ENCODE peak calls at places on chromosomes 13 and 19, in six cellular contexts. One of them, this sample, is unnamed.

GRCh38 chr13:102901615-102902305 is 55.9 kb downstream of the ERCC5 start:
- DNase-seq in K562: no peak
- DNase-seq in Peyer's patch: no peak
- DNase-seq in pancreas: no peak
- DNase-seq in BE2C: no peak
- DNase-seq in left ventricle myocardium inferior: no peak
- DNase-seq in this sample: no peak

GRCh38 chr19:10403137-10404021 is at the start of gene CDC37:
- DNase-seq in K562: peak
- DNase-seq in Peyer's patch: peak
- DNase-seq in pancreas: peak
- DNase-seq in BE2C: peak
- DNase-seq in left ventricle myocardium inferior: peak
- DNase-seq in this sample: peak

GRCh38 chr13:101520672-101521071 is 68.2 kb downstream of the ITGBL1 start:
- DNase-seq in K562: no peak
- DNase-seq in Peyer's patch: no peak
- DNase-seq in pancreas: no peak
- DNase-seq in BE2C: no peak
- DNase-seq in left ventricle myocardium inferior: no peak
- DNase-seq in this sample: peak

GRCh38 chr13:43157796-43158195 is 134.4 kb downstream of the DNAJC15 start:
- DNase-seq in K562: no peak
- DNase-seq in Peyer's patch: no peak
- DNase-seq in pancreas: no peak
- DNase-seq in BE2C: no peak
- DNase-seq in left ventricle myocardium inferior: no peak
- DNase-seq in this sample: no peak

GRCh38 chr13:109821038-109821545 is 34.7 kb upstream of the IRS2 start:
- DNase-seq in K562: no peak
- DNase-seq in Peyer's patch: no peak
- DNase-seq in pancreas: no peak
- DNase-seq in BE2C: no peak
- DNase-seq in left ventricle myocardium inferior: no peak
- DNase-seq in this sample: no peak

GRCh38 chr19:7874080-7874856 is at the start of gene PRR36:
- DNase-seq in K562: peak
- DNase-seq in Peyer's patch: no peak
- DNase-seq in pancreas: peak
- DNase-seq in BE2C: peak
- DNase-seq in left ventricle myocardium inferior: no peak
- DNase-seq in this sample: no peak

GRCh38 chr19:19610376-19611240 is 7.9 kb downstream of the PBX4 start:
- DNase-seq in K562: no peak
- DNase-seq in Peyer's patch: no peak
- DNase-seq in pancreas: no peak
- DNase-seq in BE2C: no peak
- DNase-seq in left ventricle myocardium inferior: no peak
- DNase-seq in this sample: no peak

GRCh38 chr13:46057251-46058015 is 4.9 kb upstream of the ZC3H13 start:
- DNase-seq in K562: no peak
- DNase-seq in Peyer's patch: no peak
- DNase-seq in pancreas: no peak
- DNase-seq in BE2C: no peak
- DNase-seq in left ventricle myocardium inferior: no peak
- DNase-seq in this sample: no peak

GRCh38 chr13:101512650-101513049 is 60.2 kb downstream of the ITGBL1 start:
- DNase-seq in K562: no peak
- DNase-seq in Peyer's patch: no peak
- DNase-seq in pancreas: no peak
- DNase-seq in BE2C: no peak
- DNase-seq in left ventricle myocardium inferior: no peak
- DNase-seq in this sample: no peak

GRCh38 chr13:73090812-73091187 is 32.0 kb downstream of the KLF5 start:
- DNase-seq in K562: no peak
- DNase-seq in Peyer's patch: no peak
- DNase-seq in pancreas: no peak
- DNase-seq in BE2C: no peak
- DNase-seq in left ventricle myocardium inferior: no peak
- DNase-seq in this sample: no peak

GRCh38 chr13:114099191-114099590 is 33.2 kb downstream of the RASA3 start:
- DNase-seq in K562: peak
- DNase-seq in Peyer's patch: peak
- DNase-seq in pancreas: peak
- DNase-seq in BE2C: peak
- DNase-seq in left ventricle myocardium inferior: peak
- DNase-seq in this sample: no peak

GRCh38 chr13:39656325-39656677 is 839 bp downstream of the COG6 start:
- DNase-seq in K562: no peak
- DNase-seq in Peyer's patch: no peak
- DNase-seq in pancreas: no peak
- DNase-seq in BE2C: no peak
- DNase-seq in left ventricle myocardium inferior: no peak
- DNase-seq in this sample: no peak

GRCh38 chr19:54661846-54662489 is 817 bp upstream of the LILRB4 start:
- DNase-seq in K562: no peak
- DNase-seq in Peyer's patch: no peak
- DNase-seq in pancreas: no peak
- DNase-seq in BE2C: no peak
- DNase-seq in left ventricle myocardium inferior: no peak
- DNase-seq in this sample: no peak

DNA sequence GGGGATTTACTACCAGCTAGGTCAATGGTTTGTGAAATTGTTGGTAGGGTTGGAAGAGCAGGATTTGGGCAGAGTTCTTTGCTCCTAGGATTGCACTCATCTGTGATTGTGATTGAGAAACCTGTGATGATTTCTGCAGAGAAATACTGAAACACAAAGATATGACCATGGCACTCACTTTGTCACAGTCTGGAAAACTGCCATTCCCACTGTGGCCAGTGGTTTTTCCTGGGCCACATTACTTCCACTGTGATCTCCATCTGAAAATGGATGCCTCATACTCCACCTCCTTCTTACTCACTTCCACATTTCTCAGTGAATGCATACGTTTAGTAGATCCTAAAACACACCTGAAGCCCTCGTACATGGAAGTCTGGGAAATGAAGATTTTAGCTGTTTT is 593.2 kb downstream of the LMO7 start:
- DNase-seq in K562: no peak
- DNase-seq in Peyer's patch: no peak
- DNase-seq in pancreas: no peak
- DNase-seq in BE2C: no peak
- DNase-seq in left ventricle myocardium inferior: no peak
- DNase-seq in this sample: no peak
- H3K4me3 ChIP-seq in K562: no peak
- H3K4me3 ChIP-seq in Peyer's patch: no peak
- H3K4me3 ChIP-seq in pancreas: no peak
- H3K4me3 ChIP-seq in BE2C: no peak
- H3K4me3 ChIP-seq in left ventricle myocardium inferior: no peak
- H3K4me3 ChIP-seq in this sample: no peak

DNA sequence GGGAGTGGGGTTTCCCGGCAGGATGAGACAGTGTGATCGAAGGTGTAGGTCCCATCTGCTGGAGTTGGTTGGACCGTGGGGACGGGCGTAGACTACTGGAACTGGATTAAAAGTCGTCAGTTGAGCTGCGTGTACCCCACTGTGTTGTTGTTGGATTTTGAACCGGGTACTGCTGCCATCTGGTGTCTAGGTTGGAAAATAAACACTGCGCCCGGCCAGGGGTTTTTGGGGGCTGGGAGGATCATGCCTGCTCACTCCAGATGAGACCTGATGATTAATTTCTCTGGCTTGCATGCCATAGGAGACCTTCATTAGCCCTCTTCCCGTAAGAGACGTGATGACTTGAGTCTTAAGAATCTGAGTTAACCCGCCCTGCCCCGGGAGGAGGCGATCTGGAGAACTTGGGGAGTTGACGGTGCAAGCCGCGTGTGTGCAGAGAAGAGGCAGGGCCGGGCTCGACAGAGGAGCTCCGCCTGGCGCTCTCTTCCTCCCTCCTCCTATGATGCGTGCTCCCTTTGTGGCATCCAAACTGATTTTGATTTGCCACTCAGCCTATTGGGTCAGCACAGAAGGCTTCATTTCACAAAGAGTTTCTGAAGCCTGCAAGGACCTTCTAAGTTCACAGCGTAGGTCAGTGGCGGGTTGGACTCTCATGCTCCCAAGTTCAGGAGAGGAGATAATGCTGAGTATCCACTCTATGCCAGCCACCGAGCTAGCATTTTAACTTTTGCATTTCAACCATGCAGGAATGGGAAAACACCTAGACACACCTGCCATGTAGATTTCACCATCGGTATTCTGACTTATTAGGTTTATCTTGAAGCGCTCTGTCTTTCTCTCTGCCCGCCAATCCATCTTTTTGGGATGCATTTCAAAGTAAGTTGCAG is 2.7 kb downstream of the UHRF1 start:
- DNase-seq in K562: peak
- DNase-seq in Peyer's patch: peak
- DNase-seq in pancreas: no peak
- DNase-seq in BE2C: peak
- DNase-seq in left ventricle myocardium inferior: peak
- DNase-seq in this sample: peak
- TF ChIP-seq CTCF in K562: peak
- TF ChIP-seq CTCF in Peyer's patch: peak
- TF ChIP-seq CTCF in pancreas: no peak
- TF ChIP-seq CTCF in BE2C: peak
- TF ChIP-seq CTCF in left ventricle myocardium inferior: peak
- TF ChIP-seq CTCF in this sample: peak

GRCh38 chr19:29302002-29302928 is 89.3 kb upstream of the UQCRFS1 start:
- DNase-seq in K562: no peak
- DNase-seq in Peyer's patch: no peak
- DNase-seq in pancreas: no peak
- DNase-seq in BE2C: no peak
- DNase-seq in left ventricle myocardium inferior: no peak
- DNase-seq in this sample: no peak

GRCh38 chr19:29299416-29300380 is 86.7 kb upstream of the UQCRFS1 start:
- DNase-seq in K562: no peak
- DNase-seq in Peyer's patch: no peak
- DNase-seq in pancreas: no peak
- DNase-seq in BE2C: no peak
- DNase-seq in left ventricle myocardium inferior: no peak
- DNase-seq in this sample: no peak

GRCh38 chr19:29305268-29305667 is 92.3 kb upstream of the UQCRFS1 start:
- DNase-seq in K562: no peak
- DNase-seq in Peyer's patch: no peak
- DNase-seq in pancreas: no peak
- DNase-seq in BE2C: no peak
- DNase-seq in left ventricle myocardium inferior: no peak
- DNase-seq in this sample: no peak

GRCh38 chr19:29303707-29304090 is 90.7 kb upstream of the UQCRFS1 start:
- DNase-seq in K562: no peak
- DNase-seq in Peyer's patch: no peak
- DNase-seq in pancreas: no peak
- DNase-seq in BE2C: no peak
- DNase-seq in left ventricle myocardium inferior: no peak
- DNase-seq in this sample: no peak

DNA sequence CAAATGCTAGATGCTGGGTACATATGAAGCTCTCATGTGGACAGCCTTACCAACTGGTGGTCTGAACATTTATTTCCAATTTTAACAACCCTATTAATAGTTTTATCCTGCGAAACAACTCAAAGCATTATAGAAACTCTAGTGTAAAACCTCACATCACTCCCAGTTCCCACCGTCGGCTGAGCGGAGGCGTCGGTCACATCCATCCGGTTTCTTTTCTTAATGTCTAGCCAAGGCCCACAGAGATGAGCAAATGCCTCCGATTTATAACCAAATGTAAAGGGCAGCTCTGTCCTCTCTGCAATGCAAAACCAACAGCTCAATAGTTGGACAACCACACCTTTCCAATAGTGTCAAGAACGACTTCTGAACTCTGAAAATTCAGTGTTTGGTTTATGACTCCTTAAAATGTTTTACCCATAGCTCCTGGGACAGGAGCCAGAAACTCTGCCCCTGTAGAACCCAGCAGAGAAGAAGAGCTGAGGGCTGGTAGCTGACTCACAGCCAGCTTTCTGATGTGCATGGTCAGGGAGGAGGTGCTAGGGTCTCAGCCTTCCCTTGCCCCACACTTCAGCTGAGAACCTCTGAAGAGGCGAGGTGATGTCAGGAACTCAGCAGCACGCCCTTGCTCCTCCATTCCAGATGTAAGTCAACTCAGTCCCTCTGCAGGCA is 90.2 kb upstream of the UQCRFS1 start:
- DNase-seq in K562: no peak
- DNase-seq in Peyer's patch: no peak
- DNase-seq in pancreas: no peak
- DNase-seq in BE2C: no peak
- DNase-seq in left ventricle myocardium inferior: no peak
- DNase-seq in this sample: no peak
- H3K4me3 ChIP-seq in K562: no peak
- H3K4me3 ChIP-seq in Peyer's patch: no peak
- H3K4me3 ChIP-seq in pancreas: no peak
- H3K4me3 ChIP-seq in BE2C: no peak
- H3K4me3 ChIP-seq in left ventricle myocardium inferior: no peak
- H3K4me3 ChIP-seq in this sample: no peak

GRCh38 chr13:88066847-88067246 is 395.7 kb downstream of the SLITRK5 start:
- DNase-seq in K562: no peak
- DNase-seq in Peyer's patch: no peak
- DNase-seq in pancreas: no peak
- DNase-seq in BE2C: no peak
- DNase-seq in left ventricle myocardium inferior: no peak
- DNase-seq in this sample: no peak

GRCh38 chr13:88068316-88068715 is 397.1 kb downstream of the SLITRK5 start:
- DNase-seq in K562: no peak
- DNase-seq in Peyer's patch: no peak
- DNase-seq in pancreas: no peak
- DNase-seq in BE2C: no peak
- DNase-seq in left ventricle myocardium inferior: no peak
- DNase-seq in this sample: no peak

GRCh38 chr13:88063741-88064140 is 392.6 kb downstream of the SLITRK5 start:
- DNase-seq in K562: no peak
- DNase-seq in Peyer's patch: no peak
- DNase-seq in pancreas: no peak
- DNase-seq in BE2C: no peak
- DNase-seq in left ventricle myocardium inferior: no peak
- DNase-seq in this sample: no peak

GRCh38 chr13:88071371-88071770 is 400.2 kb downstream of the SLITRK5 start:
- DNase-seq in K562: no peak
- DNase-seq in Peyer's patch: no peak
- DNase-seq in pancreas: no peak
- DNase-seq in BE2C: no peak
- DNase-seq in left ventricle myocardium inferior: no peak
- DNase-seq in this sample: no peak

GRCh38 chr13:88068975-88069374 is 397.8 kb downstream of the SLITRK5 start:
- DNase-seq in K562: no peak
- DNase-seq in Peyer's patch: no peak
- DNase-seq in pancreas: no peak
- DNase-seq in BE2C: peak
- DNase-seq in left ventricle myocardium inferior: no peak
- DNase-seq in this sample: no peak
- TF ChIP-seq CTCF in K562: no peak
- TF ChIP-seq CTCF in Peyer's patch: no peak
- TF ChIP-seq CTCF in pancreas: no peak
- TF ChIP-seq CTCF in BE2C: peak
- TF ChIP-seq CTCF in left ventricle myocardium inferior: no peak
- TF ChIP-seq CTCF in this sample: no peak

GRCh38 chr19:11418518-11419506 is at the start of gene RGL3:
- DNase-seq in K562: peak
- DNase-seq in Peyer's patch: peak
- DNase-seq in pancreas: peak
- DNase-seq in BE2C: no peak
- DNase-seq in left ventricle myocardium inferior: peak
- DNase-seq in this sample: no peak
- H3K4me3 ChIP-seq in K562: no peak
- H3K4me3 ChIP-seq in Peyer's patch: peak
- H3K4me3 ChIP-seq in pancreas: peak
- H3K4me3 ChIP-seq in BE2C: no peak
- H3K4me3 ChIP-seq in left ventricle myocardium inferior: peak
- H3K4me3 ChIP-seq in this sample: no peak